ENCODE peak calls at places on chromosomes 4 and X, in six cellular contexts. V, H, B, Y, T and O are unnamed samples. For H3K79me2, the result is how much of the 10 kb centered on the place peaks cover.

GRCh38 chr4:154049457-154050181 is 260.7 kb upstream of the SFRP2 start:
- DNase-seq in V (peak), H (peak), B (peak), Y (no peak), T (peak), O (peak)

GRCh38 chr4:32128549-32128948 is 1408.4 kb downstream of the PCDH7 start:
- DNase-seq in V (no peak), H (no peak), B (no peak), Y (no peak), T (no peak), O (no peak)

GRCh38 chr4:145716661-145717200 is 36.8 kb downstream of the C4orf51 start:
- DNase-seq in V (no peak), H (no peak), B (no peak), Y (no peak), T (no peak), O (no peak)

GRCh38 chr4:27318740-27319139 is 458.1 kb downstream of the STIM2 start:
- DNase-seq in V (peak), H (peak), B (peak), Y (peak), T (peak), O (peak)

GRCh38 chr4:182547435-182547834 is 304.2 kb downstream of the TENM3 start:
- DNase-seq in V (no peak), H (no peak), B (no peak), Y (peak), T (no peak), O (no peak)

GRCh38 chr4:14184265-14184664 is 556.7 kb upstream of the BOD1L1 start:
- DNase-seq in V (no peak), H (no peak), B (no peak), Y (no peak), T (peak), O (no peak)

GRCh38 chrX:49308604-49309269 is 5.3 kb downstream of the GAGE10 start:
- DNase-seq in V (no peak), H (no peak), B (no peak), Y (no peak), T (no peak), O (no peak)

GRCh38 chrX:24833695-24834094 is 140.0 kb downstream of the POLA1 start:
- DNase-seq in V (no peak), H (no peak), B (no peak), Y (no peak), T (no peak), O (no peak)

GRCh38 chrX:129931411-129932136 is 25.6 kb downstream of the UTP14A start:
- DNase-seq in V (peak), H (peak), B (peak), Y (peak), T (peak), O (peak)

GRCh38 chr4:12580787-12581186 is 903.4 kb downstream of the RAB28 start:
- DNase-seq in V (no peak), H (no peak), B (no peak), Y (no peak), T (no peak), O (no peak)

GRCh38 chr4:44351069-44351468 is 97.5 kb downstream of the KCTD8 start:
- DNase-seq in V (no peak), H (no peak), B (no peak), Y (no peak), T (no peak), O (no peak)

GRCh38 chr4:100738388-100739165 is 220.8 kb upstream of the EMCN start:
- DNase-seq in V (peak), H (no peak), B (no peak), Y (no peak), T (no peak), O (peak)

GRCh38 chrX:110675866-110676265 is 119.8 kb downstream of the CHRDL1 start:
- DNase-seq in V (no peak), H (no peak), B (no peak), Y (no peak), T (no peak), O (no peak)

GRCh38 chr4:15833801-15834200 is 55.7 kb downstream of the CD38 start:
- DNase-seq in V (no peak), H (peak), B (no peak), Y (no peak), T (no peak), O (no peak)

GRCh38 chrX:82813671-82814078 is 694.4 kb upstream of the POU3F4 start:
- DNase-seq in V (peak), H (no peak), B (no peak), Y (no peak), T (no peak), O (peak)

GRCh38 chr4:17066972-17067371 is 168.5 kb upstream of the LDB2 start:
- DNase-seq in V (no peak), H (no peak), B (no peak), Y (no peak), T (no peak), O (no peak)

GRCh38 chr4:113482325-113482724 is 279.2 kb downstream of the CAMK2D start:
- DNase-seq in V (no peak), H (no peak), B (no peak), Y (no peak), T (no peak), O (no peak)

GRCh38 chrX:17488036-17488435 is 113.0 kb downstream of the NHS start:
- DNase-seq in V (no peak), H (no peak), B (no peak), Y (no peak), T (no peak), O (no peak)

GRCh38 chr4:147160908-147161513 is 215.3 kb upstream of the TTC29 start:
- DNase-seq in V (no peak), H (peak), B (peak), Y (no peak), T (peak), O (peak)

DNA sequence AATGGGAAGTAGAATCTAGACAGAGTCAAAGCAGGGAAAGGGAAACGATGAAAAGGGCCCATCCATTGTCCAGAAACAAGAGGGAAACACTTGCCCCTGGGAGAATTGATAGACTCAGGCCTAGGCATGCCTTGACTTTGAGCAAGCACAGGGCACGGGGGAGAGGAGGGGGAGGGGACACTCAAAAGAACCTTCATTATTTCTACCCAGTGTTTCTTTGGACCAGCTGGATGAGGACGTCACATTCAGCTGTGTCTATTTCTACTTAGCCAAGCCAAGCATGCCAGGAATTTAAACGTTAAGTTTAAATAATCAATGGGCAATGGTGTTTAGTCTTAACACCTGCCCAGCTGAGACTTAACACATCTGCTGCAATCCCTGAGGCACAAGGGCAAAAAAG is 50.4 kb downstream of the SCD5 start:
- DNase-seq in V (no peak), H (no peak), B (no peak), Y (no peak), T (no peak), O (no peak)
- TF ChIP-seq MAX in V (no peak), H (no peak), B (no peak), Y (no peak), T (no peak), O (no peak)

GRCh38 chr4:168651374-168651773 is 154.5 kb downstream of the PALLD start:
- DNase-seq in V (no peak), H (no peak), B (no peak), Y (no peak), T (no peak), O (no peak)

GRCh38 chr4:168648494-168648893 is 151.6 kb downstream of the PALLD start:
- DNase-seq in V (no peak), H (no peak), B (no peak), Y (no peak), T (no peak), O (no peak)

GRCh38 chr4:168648929-168649328 is 152.1 kb downstream of the PALLD start:
- DNase-seq in V (no peak), H (no peak), B (no peak), Y (no peak), T (no peak), O (no peak)

GRCh38 chr4:168645933-168646768 is 149.3 kb downstream of the PALLD start:
- DNase-seq in V (no peak), H (no peak), B (no peak), Y (no peak), T (peak), O (no peak)

GRCh38 chr4:168647976-168648375 is 151.1 kb downstream of the PALLD start:
- DNase-seq in V (no peak), H (no peak), B (no peak), Y (no peak), T (no peak), O (no peak)
- H3K79me2 ChIP-seq in V (under half), H (under half), B (under half), Y (under half), T (under half), O (half or more)

GRCh38 chr4:159787901-159788300 is 685.0 kb downstream of the RAPGEF2 start:
- DNase-seq in V (no peak), H (no peak), B (no peak), Y (no peak), T (no peak), O (no peak)

DNA sequence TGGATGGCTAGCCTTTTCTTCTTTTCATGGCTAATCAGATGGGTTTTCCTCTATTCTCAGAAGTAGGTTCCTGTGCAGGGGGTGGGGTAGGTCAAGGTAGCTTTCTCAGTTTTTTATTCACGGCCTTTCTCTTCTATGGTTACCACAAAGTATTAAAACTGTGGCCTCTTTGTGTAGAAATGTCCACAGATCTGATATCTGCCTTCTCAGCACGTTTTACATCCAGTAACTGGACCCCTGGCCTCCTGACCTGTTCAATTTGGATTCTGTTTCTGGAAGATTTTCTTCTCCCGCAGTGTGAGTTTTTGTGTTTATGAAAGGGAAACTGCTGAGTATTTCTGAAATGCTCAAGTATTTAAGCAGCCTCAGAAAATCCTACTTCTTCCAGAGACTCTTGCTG is 688.5 kb downstream of the RAPGEF2 start:
- DNase-seq in V (no peak), H (no peak), B (no peak), Y (no peak), T (no peak), O (no peak)
- TF ChIP-seq JUND in V (no peak), H (no peak), B (no peak), Y (no peak), T (no peak), O (no peak)

DNA sequence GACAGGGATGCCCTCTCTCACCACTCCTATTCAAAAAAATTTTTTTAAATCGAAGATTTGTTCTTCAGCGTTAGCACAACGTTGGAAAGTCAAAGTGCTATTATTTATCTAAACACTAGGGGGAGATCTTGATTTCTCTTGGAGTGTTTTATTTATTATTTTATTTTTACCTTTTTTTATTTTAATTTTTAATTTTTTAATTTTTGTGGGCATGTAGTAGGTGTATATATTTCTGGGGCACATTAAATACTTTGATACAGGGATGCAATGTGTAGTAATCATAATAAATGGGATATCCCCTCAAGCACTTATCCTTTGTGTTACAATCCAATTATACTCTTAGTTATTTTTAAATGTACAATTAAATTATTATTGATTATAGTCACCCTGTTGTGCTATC is 37.4 kb upstream of the SLC10A4 start:
- DNase-seq in V (no peak), H (no peak), B (no peak), Y (no peak), T (no peak), O (no peak)
- TF ChIP-seq MAX in V (no peak), H (no peak), B (no peak), Y (no peak), T (no peak), O (no peak)